ENCODE peak calls at places on chromosomes 16 and 17, in five cellular contexts. K is astrocyte; U is small intestine; V is Jurkat, Clone E6-1; D is thoracic aorta. R is an unnamed sample.

GRCh38 chr17:81271226-81271625 is 23.9 kb downstream of the SLC38A10 start:
- DNase-seq in K (no peak), U (no peak), V (no peak), D (no peak), R (no peak)

GRCh38 chr16:13586051-13586450 is 333.9 kb upstream of the ERCC4 start:
- DNase-seq in K (no peak), U (no peak), V (no peak), D (no peak), R (no peak)

GRCh38 chr16:11620243-11621003 is 33.7 kb upstream of the LITAF start:
- DNase-seq in K (no peak), U (no peak), V (no peak), D (no peak), R (no peak)

GRCh38 chr16:17359778-17360177 is 111.0 kb downstream of the XYLT1 start:
- DNase-seq in K (peak), U (no peak), V (no peak), D (no peak), R (no peak)

GRCh38 chr16:18059577-18059976 is 277.0 kb downstream of the NPIPA8 start:
- DNase-seq in K (no peak), U (no peak), V (no peak), D (no peak), R (no peak)

GRCh38 chr16:82660078-82660645 is 33.4 kb downstream of the CDH13 start:
- DNase-seq in K (peak), U (no peak), V (peak), D (no peak), R (no peak)

GRCh38 chr17:10295728-10296343 is 77.0 kb downstream of the MYH13 start:
- DNase-seq in K (no peak), U (peak), V (peak), D (no peak), R (peak)

GRCh38 chr17:67546578-67547527 is 169.8 kb downstream of the PITPNC1 start:
- DNase-seq in K (peak), U (peak), V (no peak), D (no peak), R (no peak)

GRCh38 chr17:34451313-34451712 is 88.3 kb upstream of the CCL1 start:
- DNase-seq in K (no peak), U (no peak), V (no peak), D (no peak), R (no peak)

GRCh38 chr16:54938351-54939346 is 8.0 kb downstream of the IRX5 start:
- DNase-seq in K (no peak), U (no peak), V (no peak), D (no peak), R (no peak)

GRCh38 chr16:15616475-15616874 is 26.5 kb downstream of the MARF1 start:
- DNase-seq in K (no peak), U (no peak), V (no peak), D (no peak), R (no peak)

GRCh38 chr16:84312783-84313382 is 18.2 kb downstream of the WFDC1 start:
- DNase-seq in K (no peak), U (peak), V (no peak), D (no peak), R (no peak)

GRCh38 chr16:10121496-10121895 is 60.7 kb downstream of the GRIN2A start:
- DNase-seq in K (peak), U (no peak), V (no peak), D (no peak), R (no peak)

GRCh38 chr17:2190014-2190413 is 113.6 kb downstream of the SMG6 start:
- DNase-seq in K (no peak), U (peak), V (no peak), D (no peak), R (no peak)

GRCh38 chr17:80720624-80721577 is 176.3 kb downstream of the RPTOR start:
- DNase-seq in K (peak), U (peak), V (peak), D (no peak), R (no peak)

GRCh38 chr16:75130150-75130771 is 13.7 kb upstream of the LDHD start:
- DNase-seq in K (no peak), U (no peak), V (no peak), D (no peak), R (no peak)

GRCh38 chr16:11742041-11742535 is 569 bp downstream of the TXNDC11 start:
- DNase-seq in K (no peak), U (peak), V (no peak), D (no peak), R (no peak)

GRCh38 chr17:17935321-17936271 is 36.6 kb downstream of the TOM1L2 start:
- DNase-seq in K (peak), U (peak), V (no peak), D (no peak), R (peak)

GRCh38 chr17:41937970-41938851 is 7.8 kb downstream of the ODAD4 start:
- DNase-seq in K (no peak), U (no peak), V (no peak), D (no peak), R (no peak)

GRCh38 chr16:2897110-2897509 is 14.1 kb downstream of the FLYWCH2 start:
- DNase-seq in K (no peak), U (no peak), V (no peak), D (no peak), R (no peak)

DNA sequence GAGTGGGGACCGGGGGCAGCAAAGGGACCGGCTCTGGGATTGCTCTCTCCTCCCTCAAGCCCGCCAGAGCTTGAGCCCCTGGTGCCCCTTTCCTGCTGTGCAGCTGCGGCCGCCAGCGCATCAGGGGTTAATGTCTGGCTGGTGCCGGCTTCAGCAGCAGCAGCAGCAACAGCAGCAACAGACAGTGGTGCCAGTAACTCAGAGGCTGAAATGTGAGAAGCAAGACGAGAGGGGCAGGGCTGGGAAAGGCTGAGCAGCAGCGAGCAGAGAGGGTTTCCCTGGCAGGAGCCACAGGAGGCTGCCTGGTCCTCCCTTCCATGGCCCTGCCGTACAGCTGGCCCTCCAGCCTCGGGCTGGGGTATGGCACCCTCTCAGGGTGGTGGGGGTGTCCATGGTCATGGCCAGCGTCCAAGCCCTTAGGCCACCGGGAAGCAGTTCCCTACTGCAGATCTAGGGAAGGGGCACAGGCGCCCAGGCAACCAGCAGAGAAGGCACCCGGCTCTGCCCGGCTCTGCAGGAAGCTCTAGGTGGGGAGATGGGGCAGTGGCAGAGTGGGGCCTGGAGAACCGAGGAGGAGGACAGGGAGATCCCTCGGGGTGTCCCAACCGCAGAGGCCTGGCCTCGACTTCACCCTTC is 21.1 kb upstream of the TFAP4 start:
- DNase-seq in K (peak), U (no peak), V (no peak), D (no peak), R (no peak)
- H3K4me3 ChIP-seq in K (no peak), U (no peak), V (no peak), D (peak), R (no peak)

GRCh38 chr16:48284772-48285409 is 37.6 kb upstream of the ABCC11 start:
- DNase-seq in K (no peak), U (peak), V (peak), D (no peak), R (no peak)
- H3K4me3 ChIP-seq in K (no peak), U (no peak), V (no peak), D (no peak), R (no peak)

DNA sequence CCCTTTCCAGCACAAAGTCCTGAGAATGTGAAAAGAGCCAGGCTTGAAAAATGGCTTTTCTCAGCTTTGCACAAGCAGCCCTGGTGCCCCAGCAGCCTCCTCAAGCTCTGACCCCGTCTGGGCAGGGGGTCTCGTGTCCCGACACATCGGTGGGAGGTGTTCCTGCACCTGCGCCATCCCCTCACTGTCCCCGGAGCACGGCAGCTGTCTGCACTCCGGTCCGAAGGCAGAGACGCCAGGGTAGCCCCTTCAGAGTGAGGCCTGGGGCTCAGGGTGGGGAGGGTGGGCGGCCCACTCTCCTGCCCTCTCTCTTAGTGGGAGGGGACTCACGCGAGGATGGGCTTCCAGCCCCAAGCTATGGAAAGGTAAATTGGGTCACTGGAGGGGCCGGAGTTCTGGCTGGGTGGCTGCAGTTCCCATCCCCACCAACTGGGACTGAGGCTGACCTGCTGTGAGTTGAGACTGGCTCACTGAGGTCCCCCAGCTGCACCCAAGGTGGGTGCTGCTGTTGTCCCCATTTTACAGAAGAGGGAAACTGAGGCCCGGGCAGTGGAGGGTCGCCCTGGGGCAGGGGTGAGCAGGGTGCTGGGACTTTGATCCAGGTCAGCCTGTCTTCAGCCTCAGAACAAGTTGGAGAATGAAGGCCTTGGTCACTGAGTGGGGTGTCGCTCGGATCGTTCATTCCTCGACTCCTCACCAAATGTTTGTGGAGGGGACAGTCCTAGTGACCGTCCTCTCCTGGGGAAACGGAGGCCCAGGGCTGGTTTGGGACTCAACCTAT is 2.3 kb upstream of the BAIAP3 start:
- DNase-seq in K (no peak), U (no peak), V (no peak), D (no peak), R (no peak)
- H3K4me3 ChIP-seq in K (no peak), U (no peak), V (no peak), D (peak), R (no peak)

GRCh38 chr17:38798614-38799500 is 499 bp downstream of the PIP4K2B start:
- DNase-seq in K (peak), U (peak), V (peak), D (peak), R (no peak)

GRCh38 chr17:38799501-38800236 is at the start of gene PIP4K2B:
- DNase-seq in K (peak), U (peak), V (peak), D (peak), R (peak)

GRCh38 chr17:38797828-38798227 is 1.5 kb downstream of the PIP4K2B start:
- DNase-seq in K (no peak), U (no peak), V (no peak), D (no peak), R (no peak)

GRCh38 chr17:38796451-38796850 is 2.9 kb downstream of the PIP4K2B start:
- DNase-seq in K (no peak), U (peak), V (no peak), D (no peak), R (no peak)

DNA sequence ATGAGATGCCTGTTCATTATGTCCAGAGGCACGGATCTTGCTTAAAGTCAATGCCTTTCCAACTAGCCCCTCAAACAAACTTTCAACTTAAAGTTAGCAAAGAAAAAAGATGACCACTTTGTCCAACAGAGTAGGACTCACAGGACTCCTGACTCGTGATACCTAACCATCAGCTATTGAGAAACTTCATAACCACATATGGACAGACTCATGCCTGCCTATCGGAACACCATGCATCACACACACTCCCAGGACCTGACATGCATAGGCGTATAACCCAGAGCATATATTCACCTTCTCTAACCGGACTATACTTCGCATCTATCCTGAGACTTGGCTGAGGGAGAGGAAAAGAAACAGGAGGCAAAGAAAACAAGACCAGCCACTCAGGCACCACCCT is 2.3 kb downstream of the PIP4K2B start:
- DNase-seq in K (peak), U (no peak), V (no peak), D (no peak), R (no peak)
- H3K4me3 ChIP-seq in K (peak), U (no peak), V (no peak), D (peak), R (peak)

DNA sequence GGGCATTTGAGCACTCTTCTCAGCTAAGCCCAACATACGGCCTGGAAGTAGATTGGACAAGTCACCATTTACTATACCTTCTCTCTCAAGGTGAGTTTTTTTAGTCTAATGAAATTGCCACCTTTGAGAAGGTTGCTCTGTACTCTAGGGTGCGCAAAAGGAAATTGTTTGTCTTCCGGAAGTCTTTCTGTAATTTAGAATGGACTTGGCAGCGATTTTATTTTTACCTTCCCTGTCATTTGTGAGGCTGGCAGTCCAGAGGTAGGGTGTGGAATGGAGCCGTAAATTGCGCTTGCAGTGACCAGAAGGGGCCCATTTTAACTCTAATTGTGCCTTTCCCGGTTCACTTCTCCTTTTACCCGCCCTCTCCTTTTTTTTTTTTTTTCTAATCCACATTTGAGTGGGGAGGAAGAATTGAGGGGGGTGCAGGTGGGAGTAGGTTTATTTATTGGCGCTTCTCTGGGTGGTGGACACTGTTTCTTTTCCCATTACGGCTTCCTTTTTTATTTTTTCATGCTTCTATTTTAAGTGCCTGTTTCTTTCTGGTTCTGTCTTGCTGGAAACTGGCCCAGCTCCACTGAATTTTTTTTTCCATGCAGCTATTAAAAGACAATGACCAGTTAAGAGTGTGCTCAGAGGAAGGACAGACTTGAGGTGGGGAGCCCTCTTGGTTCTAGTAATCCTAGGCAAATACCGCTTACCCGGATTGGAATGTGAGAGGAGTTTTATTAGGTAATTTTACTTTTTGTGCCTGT is 89.7 kb upstream of the CLEC18A start:
- DNase-seq in K (peak), U (peak), V (no peak), D (peak), R (no peak)
- H3K4me3 ChIP-seq in K (no peak), U (no peak), V (no peak), D (peak), R (no peak)

DNA sequence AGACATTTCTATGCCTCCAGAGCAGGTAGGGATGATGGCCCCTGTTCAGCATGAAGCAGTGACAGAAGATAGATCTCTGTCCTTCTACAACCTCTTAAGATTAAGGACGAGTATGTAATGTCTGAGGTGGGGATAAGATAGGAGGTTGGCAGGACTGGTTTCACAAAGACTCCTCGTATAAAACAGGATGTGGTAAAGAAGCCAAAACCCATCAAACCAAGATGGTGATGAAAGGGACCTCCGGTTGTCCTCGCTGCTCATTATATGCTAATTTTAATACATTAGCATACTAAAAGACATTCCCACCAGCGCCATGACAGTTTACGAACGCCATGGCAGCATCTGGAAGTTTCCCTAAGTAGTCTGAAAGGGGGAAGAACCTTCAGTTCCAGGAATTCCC is 27.2 kb downstream of the MIS12 start:
- DNase-seq in K (no peak), U (peak), V (peak), D (no peak), R (peak)
- H3K4me3 ChIP-seq in K (no peak), U (no peak), V (no peak), D (no peak), R (peak)